ENCODE peak calls at places on chromosomes 6 and 20, in seven cellular contexts. T is tibial artery; U is body of pancreas; Z is heart right ventricle; A is hepatocyte; D is epithelial cell of proximal tubule; B is activated CD8-positive, alpha-beta T cell treated with anti-CD3 and anti-CD28 coated beads for 36 hours. F is an unnamed sample.

GRCh38 chr20:32861446-32861845 is 2.7 kb downstream of the EFCAB8 start:
- DNase-seq in T (no peak), U (no peak), Z (no peak), A (no peak), D (no peak), B (no peak), F (no peak)

GRCh38 chr20:48784273-48784641 is 43.5 kb downstream of the PREX1 start:
- DNase-seq in T (no peak), U (no peak), Z (no peak), A (no peak), D (no peak), B (peak; percentile 55), F (no peak)

GRCh38 chr6:89640804-89641203 is 2.3 kb upstream of the LYRM2 start:
- DNase-seq in T (no peak), U (no peak), Z (no peak), A (no peak), D (no peak), B (no peak), F (no peak)

GRCh38 chr20:675453-676314 is at the start of gene SCRT2:
- DNase-seq in T (peak; percentile 81), U (peak; percentile 82), Z (peak; percentile 83), A (peak; percentile 92), D (no peak), B (peak; percentile 59), F (peak; percentile 77)

GRCh38 chr6:18352001-18352400 is 35.1 kb upstream of the RNF144B start:
- DNase-seq in T (no peak), U (no peak), Z (no peak), A (no peak), D (no peak), B (no peak), F (no peak)

GRCh38 chr6:47372318-47372717 is 62.6 kb upstream of the TNFRSF21 start:
- DNase-seq in T (no peak), U (no peak), Z (no peak), A (no peak), D (no peak), B (no peak), F (no peak)

GRCh38 chr6:133241088-133241900 is at the start of gene EYA4:
- DNase-seq in T (no peak), U (no peak), Z (peak; percentile 27), A (peak; percentile 27), D (no peak), B (no peak), F (peak; percentile 69)

GRCh38 chr20:38109657-38110524 is 55.2 kb downstream of the TGM2 start:
- DNase-seq in T (peak; percentile 92), U (no peak), Z (peak; percentile 86), A (peak; percentile 75), D (peak; percentile 43), B (no peak), F (peak; percentile 54)

GRCh38 chr20:62603021-62603906 is 39.0 kb upstream of the SLCO4A1 start:
- DNase-seq in T (peak; percentile 84), U (peak; percentile 74), Z (peak; percentile 61), A (no peak), D (no peak), B (peak; percentile 90), F (no peak)

GRCh38 chr6:34205466-34205865 is 31.2 kb upstream of the HMGA1 start:
- DNase-seq in T (no peak), U (no peak), Z (no peak), A (no peak), D (no peak), B (peak; percentile 37), F (no peak)

GRCh38 chr20:44016525-44016924 is 101.9 kb downstream of the TOX2 start:
- DNase-seq in T (no peak), U (no peak), Z (no peak), A (no peak), D (no peak), B (no peak), F (no peak)

GRCh38 chr6:145705561-145705960 is 29.8 kb downstream of the EPM2A start:
- DNase-seq in T (no peak), U (no peak), Z (no peak), A (no peak), D (no peak), B (no peak), F (no peak)

GRCh38 chr6:153790048-153790447 is 249.0 kb upstream of the OPRM1 start:
- DNase-seq in T (peak; percentile 60), U (no peak), Z (no peak), A (peak; percentile 54), D (peak; percentile 84), B (no peak), F (peak; percentile 23)

GRCh38 chr20:20666359-20666758 is 46.1 kb downstream of the RALGAPA2 start:
- DNase-seq in T (no peak), U (no peak), Z (no peak), A (no peak), D (no peak), B (no peak), F (no peak)

GRCh38 chr6:110039996-110040383 is 61.9 kb downstream of the GPR6 start:
- DNase-seq in T (no peak), U (peak; percentile 19), Z (no peak), A (peak; percentile 71), D (peak; percentile 13), B (peak; percentile 70), F (peak; percentile 62)

GRCh38 chr20:32674362-32674789 is 635 bp upstream of the C20orf203 start:
- DNase-seq in T (no peak), U (peak; percentile 62), Z (no peak), A (peak; percentile 84), D (no peak), B (peak; percentile 87), F (peak; percentile 83)

GRCh38 chr6:37906121-37906520 is 86.6 kb downstream of the ZFAND3 start:
- DNase-seq in T (no peak), U (no peak), Z (no peak), A (no peak), D (no peak), B (no peak), F (no peak)

GRCh38 chr6:40138273-40138720 is 204.0 kb upstream of the MOCS1 start:
- DNase-seq in T (no peak), U (peak; percentile 61), Z (no peak), A (peak; percentile 79), D (no peak), B (no peak), F (peak; percentile 81)

GRCh38 chr6:3509326-3509725 is 52.5 kb upstream of the SLC22A23 start:
- DNase-seq in T (no peak), U (no peak), Z (no peak), A (no peak), D (no peak), B (no peak), F (no peak)

GRCh38 chr20:63714858-63715257 is 7.0 kb downstream of the ZGPAT start:
- DNase-seq in T (no peak), U (no peak), Z (no peak), A (no peak), D (no peak), B (no peak), F (no peak)

GRCh38 chr20:58651823-58652605 is 931 bp downstream of the STX16 start:
- DNase-seq in T (no peak), U (peak; percentile 57), Z (peak; percentile 34), A (peak; percentile 67), D (no peak), B (peak; percentile 69), F (peak; percentile 49)

GRCh38 chr20:858011-858410 is 24.5 kb downstream of the FAM110A start:
- DNase-seq in T (no peak), U (no peak), Z (no peak), A (no peak), D (no peak), B (no peak), F (no peak)

GRCh38 chr20:11274137-11274536 is 600.3 kb upstream of the JAG1 start:
- DNase-seq in T (no peak), U (peak; percentile 36), Z (peak; percentile 45), A (peak; percentile 78), D (peak; percentile 39), B (no peak), F (peak; percentile 38)

GRCh38 chr6:81834141-81834621 is 81.7 kb upstream of the TENT5A start:
- DNase-seq in T (no peak), U (no peak), Z (peak; percentile 69), A (peak; percentile 53), D (no peak), B (no peak), F (peak; percentile 16)

GRCh38 chr20:35698298-35699126 is 640 bp downstream of the NFS1 start:
- DNase-seq in T (no peak), U (no peak), Z (no peak), A (peak; percentile 10), D (no peak), B (peak; percentile 16), F (peak; percentile 33)
- TF ChIP-seq CTCF in T (no peak), U (no peak), Z (no peak), A (no peak), D (no peak), B (no peak), F (no peak)

GRCh38 chr6:102215425-102215824 is 821.9 kb downstream of the GRIK2 start:
- DNase-seq in T (no peak), U (no peak), Z (no peak), A (no peak), D (no peak), B (no peak), F (no peak)

DNA sequence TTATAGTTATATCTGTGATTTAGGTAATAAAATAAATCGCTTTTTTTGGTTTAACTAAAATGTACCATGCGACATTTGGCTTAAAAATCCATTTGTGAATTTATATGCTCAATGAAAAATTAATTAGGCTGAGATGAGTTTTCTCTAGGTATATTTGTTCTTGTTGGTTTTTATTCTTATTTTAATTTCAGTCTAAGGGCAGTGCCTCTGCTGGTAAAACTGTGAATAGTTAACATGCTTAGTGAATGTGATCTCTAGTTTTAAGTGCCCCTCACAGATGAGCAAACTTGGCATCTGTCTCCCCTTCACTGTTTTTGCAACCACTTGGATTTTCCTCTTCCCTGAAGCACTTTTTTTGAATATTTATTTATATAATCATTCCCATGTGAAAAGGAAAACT is 822.7 kb downstream of the GRIK2 start:
- DNase-seq in T (no peak), U (no peak), Z (no peak), A (no peak), D (no peak), B (no peak), F (no peak)
- TF ChIP-seq CTCF in T (no peak), U (no peak), Z (no peak), A (no peak), D (no peak), B (no peak), F (no peak)

DNA sequence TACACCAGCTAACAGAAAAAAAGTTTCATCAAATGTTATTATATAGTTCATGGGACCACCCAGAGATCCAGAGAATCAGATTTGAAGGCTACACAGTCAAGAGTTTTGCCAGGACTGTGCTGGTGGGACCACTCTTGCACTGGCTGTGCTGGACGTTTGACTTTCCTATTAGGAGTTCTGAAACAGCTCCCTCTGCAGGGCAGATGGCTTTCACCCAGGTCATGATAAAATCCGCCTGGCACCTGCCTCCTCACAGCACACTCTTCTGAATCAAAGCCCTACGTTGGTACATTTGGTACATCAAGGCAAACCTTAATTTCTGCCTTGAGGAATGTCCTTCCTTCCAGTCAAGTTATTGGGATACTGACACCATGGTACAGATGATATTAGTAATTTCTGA is 302.1 kb downstream of the ZNF217 start:
- DNase-seq in T (no peak), U (no peak), Z (no peak), A (no peak), D (no peak), B (peak; percentile 15), F (peak; percentile 16)
- TF ChIP-seq CTCF in T (no peak), U (no peak), Z (no peak), A (no peak), D (peak; percentile 28), B (no peak), F (no peak)

DNA sequence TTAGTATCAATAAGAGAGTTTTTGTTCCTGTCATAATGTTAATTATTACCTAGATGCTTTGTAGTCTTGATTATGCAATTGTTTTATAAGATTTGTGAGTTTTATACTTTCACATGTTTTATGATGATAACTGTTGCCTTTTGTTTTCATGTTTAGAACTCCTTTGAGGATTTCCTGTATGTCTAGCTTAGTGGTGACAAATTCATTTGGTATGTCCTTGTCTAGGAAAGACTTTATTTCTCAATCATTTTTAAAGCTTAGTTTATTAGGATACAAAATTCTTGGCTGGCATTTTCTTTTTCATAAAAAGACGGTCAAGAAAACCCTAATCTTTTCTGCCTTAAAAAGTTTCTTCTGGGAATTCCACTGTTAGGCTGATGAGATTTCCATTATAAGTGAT is 849.9 kb upstream of the EYS start:
- DNase-seq in T (no peak), U (no peak), Z (no peak), A (no peak), D (no peak), B (no peak), F (no peak)
- TF ChIP-seq CTCF in T (no peak), U (no peak), Z (no peak), A (no peak), D (no peak), B (no peak), F (no peak)